ENCODE peak calls at places on chromosome 4, in four cellular contexts. E, J, V and B are unnamed samples. For H3K27me3, the result is how much of the 10 kb centered on the place peaks cover.

GRCh38 chr4:12963912-12964311 is 520.2 kb downstream of the RAB28 start:
- DNase-seq in J (no peak), V (no peak), E (no peak), B (no peak)

GRCh38 chr4:84780719-84781118 is 185.8 kb downstream of the WDFY3 start:
- DNase-seq in E (no peak), V (no peak), J (no peak), B (no peak)

GRCh38 chr4:86498560-86499166 is 95.5 kb upstream of the PTPN13 start:
- DNase-seq in J (peak), V (no peak), E (no peak), B (peak)

GRCh38 chr4:122577808-122578781 is 42.8 kb downstream of the IL21 start:
- DNase-seq in V (peak), J (peak), E (no peak), B (peak)

GRCh38 chr4:119286377-119287002 is 35.4 kb downstream of the FABP2 start:
- DNase-seq in J (peak), V (no peak), E (no peak), B (peak)

GRCh38 chr4:11765849-11766453 is 337.3 kb upstream of the HS3ST1 start:
- DNase-seq in V (peak), E (no peak), J (peak), B (peak)

GRCh38 chr4:123997116-123997515 is 600.5 kb downstream of the SPRY1 start:
- DNase-seq in E (no peak), J (no peak), V (no peak), B (no peak)

GRCh38 chr4:2402941-2403340 is 15.5 kb downstream of the ZFYVE28 start:
- DNase-seq in E (no peak), V (no peak), J (no peak), B (no peak)

DNA sequence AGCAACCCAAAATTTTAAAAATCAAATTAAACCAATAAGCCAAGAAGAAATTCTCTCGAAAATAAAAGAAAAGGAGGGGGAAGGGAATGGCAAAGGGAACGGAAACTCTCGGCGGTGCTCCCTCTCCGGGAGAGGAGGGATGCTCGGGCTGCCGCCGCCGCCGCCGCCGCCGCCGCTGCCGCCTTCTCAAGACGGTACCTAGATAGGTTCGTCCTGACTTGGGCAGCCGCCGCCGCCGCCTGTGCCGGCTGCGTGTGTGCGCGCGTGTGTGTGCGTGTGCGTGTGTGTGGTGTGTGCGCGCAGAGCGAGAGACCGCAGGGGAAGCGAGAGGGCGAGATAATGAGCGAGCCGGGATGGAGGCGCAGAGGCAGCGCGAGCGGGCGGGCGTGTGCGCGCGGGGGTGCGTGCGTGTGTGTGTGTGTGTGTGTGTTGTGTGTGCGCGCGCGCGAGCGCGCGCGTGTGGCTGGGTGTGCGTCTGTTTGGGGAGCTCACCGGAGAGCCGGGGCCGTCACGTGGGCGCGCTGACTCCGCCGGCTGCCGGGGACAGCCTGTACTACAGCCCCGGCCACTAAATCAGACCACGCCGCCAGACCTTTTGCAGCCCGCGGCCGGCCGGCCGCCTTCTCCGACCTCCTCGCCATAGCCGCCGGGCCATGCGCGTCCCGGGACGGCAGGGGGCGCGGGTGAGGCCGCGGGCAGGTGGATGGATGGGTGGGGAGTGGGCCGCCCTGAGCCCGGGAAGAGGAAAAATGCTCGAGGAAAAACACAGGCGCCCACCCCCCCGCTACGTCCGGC is 111.6 kb downstream of the DHX15 start:
- DNase-seq in J (peak), V (peak), E (no peak), B (peak)
- H3K27me3 ChIP-seq in J (under half), V (under half), E (under half), B (under half)

GRCh38 chr4:163048447-163048846 is 118.2 kb downstream of the NAF1 start:
- DNase-seq in E (no peak), V (peak), J (peak), B (peak)
- TF ChIP-seq CTCF in E (no peak), V (peak), J (peak), B (no peak)

DNA sequence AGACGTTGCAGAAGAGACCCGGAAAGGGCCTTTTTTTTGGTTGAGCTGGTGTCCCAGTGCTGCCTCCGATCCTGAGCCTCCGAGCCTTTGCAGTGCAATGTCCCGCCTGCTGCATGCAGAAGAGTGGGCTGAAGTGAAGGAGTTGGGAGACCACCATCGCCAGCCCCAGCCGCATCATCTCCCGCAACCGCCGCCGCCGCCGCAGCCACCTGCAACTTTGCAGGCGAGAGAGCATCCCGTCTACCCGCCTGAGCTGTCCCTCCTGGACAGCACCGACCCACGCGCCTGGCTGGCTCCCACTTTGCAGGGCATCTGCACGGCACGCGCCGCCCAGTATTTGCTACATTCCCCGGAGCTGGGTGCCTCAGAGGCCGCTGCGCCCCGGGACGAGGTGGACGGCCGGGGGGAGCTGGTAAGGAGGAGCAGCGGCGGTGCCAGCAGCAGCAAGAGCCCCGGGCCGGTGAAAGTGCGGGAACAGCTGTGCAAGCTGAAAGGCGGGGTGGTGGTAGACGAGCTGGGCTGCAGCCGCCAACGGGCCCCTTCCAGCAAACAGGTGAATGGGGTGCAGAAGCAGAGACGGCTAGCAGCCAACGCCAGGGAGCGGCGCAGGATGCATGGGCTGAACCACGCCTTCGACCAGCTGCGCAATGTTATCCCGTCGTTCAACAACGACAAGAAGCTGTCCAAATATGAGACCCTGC is 427 bp downstream of the ATOH1 start:
- DNase-seq in E (no peak), J (peak), V (peak), B (no peak)
- H3K27me3 ChIP-seq in E (under half), J (half or more), V (under half), B (under half)

GRCh38 chr4:156971623-156972369 is at the start of gene PDGFC:
- DNase-seq in V (peak), E (no peak), J (peak), B (peak)
- TF ChIP-seq CTCF in V (peak), E (peak), J (peak), B (peak)